ENCODE peak calls at places on chromosomes 3 and 15, in eight cellular contexts. One of them, this sample, is unnamed.

GRCh38 chr3:44047796-44048195 is 193.9 kb upstream of the TOPAZ1 start:
- DNase-seq in NAMALWA: no peak
- DNase-seq in AG09309: no peak
- DNase-seq in activated T-cell treated with anti-CD3 and anti-CD28 coated beads, Interleukin-2, amount 50 U/mL, for 72 hours: no peak
- DNase-seq in neural crest cell: no peak
- DNase-seq in stromal cell of bone marrow: no peak
- DNase-seq in myocyte: no peak
- DNase-seq in upper lobe of left lung: no peak
- DNase-seq in this sample: no peak

GRCh38 chr3:38662544-38662943 is 13.1 kb upstream of the SCN5A start:
- DNase-seq in NAMALWA: peak; percentile 56
- DNase-seq in AG09309: no peak
- DNase-seq in activated T-cell treated with anti-CD3 and anti-CD28 coated beads, Interleukin-2, amount 50 U/mL, for 72 hours: no peak
- DNase-seq in neural crest cell: no peak
- DNase-seq in stromal cell of bone marrow: no peak
- DNase-seq in myocyte: no peak
- DNase-seq in upper lobe of left lung: no peak
- DNase-seq in this sample: peak; percentile 63

GRCh38 chr15:66802087-66803001 is 100.3 kb downstream of the SMAD6 start:
- DNase-seq in NAMALWA: no peak
- DNase-seq in AG09309: peak; percentile 43
- DNase-seq in activated T-cell treated with anti-CD3 and anti-CD28 coated beads, Interleukin-2, amount 50 U/mL, for 72 hours: no peak
- DNase-seq in neural crest cell: no peak
- DNase-seq in stromal cell of bone marrow: no peak
- DNase-seq in myocyte: peak; percentile 33
- DNase-seq in upper lobe of left lung: no peak
- DNase-seq in this sample: no peak

GRCh38 chr3:32848215-32848614 is 30.4 kb downstream of the TRIM71 start:
- DNase-seq in NAMALWA: no peak
- DNase-seq in AG09309: no peak
- DNase-seq in activated T-cell treated with anti-CD3 and anti-CD28 coated beads, Interleukin-2, amount 50 U/mL, for 72 hours: no peak
- DNase-seq in neural crest cell: no peak
- DNase-seq in stromal cell of bone marrow: no peak
- DNase-seq in myocyte: no peak
- DNase-seq in upper lobe of left lung: no peak
- DNase-seq in this sample: no peak

GRCh38 chr3:132220986-132221385 is 96.2 kb upstream of the ACP3 start:
- DNase-seq in NAMALWA: no peak
- DNase-seq in AG09309: no peak
- DNase-seq in activated T-cell treated with anti-CD3 and anti-CD28 coated beads, Interleukin-2, amount 50 U/mL, for 72 hours: no peak
- DNase-seq in neural crest cell: no peak
- DNase-seq in stromal cell of bone marrow: no peak
- DNase-seq in myocyte: no peak
- DNase-seq in upper lobe of left lung: no peak
- DNase-seq in this sample: no peak

GRCh38 chr3:94643400-94643799 is 580.5 kb downstream of the NSUN3 start:
- DNase-seq in NAMALWA: no peak
- DNase-seq in AG09309: no peak
- DNase-seq in activated T-cell treated with anti-CD3 and anti-CD28 coated beads, Interleukin-2, amount 50 U/mL, for 72 hours: no peak
- DNase-seq in neural crest cell: no peak
- DNase-seq in stromal cell of bone marrow: no peak
- DNase-seq in myocyte: no peak
- DNase-seq in upper lobe of left lung: no peak
- DNase-seq in this sample: no peak

GRCh38 chr3:105473521-105474223 is 107.0 kb downstream of the ALCAM start:
- DNase-seq in NAMALWA: no peak
- DNase-seq in AG09309: peak; percentile 68
- DNase-seq in activated T-cell treated with anti-CD3 and anti-CD28 coated beads, Interleukin-2, amount 50 U/mL, for 72 hours: no peak
- DNase-seq in neural crest cell: no peak
- DNase-seq in stromal cell of bone marrow: peak; percentile 34
- DNase-seq in myocyte: peak; percentile 48
- DNase-seq in upper lobe of left lung: no peak
- DNase-seq in this sample: no peak

GRCh38 chr3:187992609-187993008 is 161.3 kb upstream of the LPP start:
- DNase-seq in NAMALWA: no peak
- DNase-seq in AG09309: no peak
- DNase-seq in activated T-cell treated with anti-CD3 and anti-CD28 coated beads, Interleukin-2, amount 50 U/mL, for 72 hours: no peak
- DNase-seq in neural crest cell: no peak
- DNase-seq in stromal cell of bone marrow: no peak
- DNase-seq in myocyte: no peak
- DNase-seq in upper lobe of left lung: no peak
- DNase-seq in this sample: no peak

GRCh38 chr3:50211930-50212329 is 6.9 kb downstream of the SLC38A3 start:
- DNase-seq in NAMALWA: no peak
- DNase-seq in AG09309: peak; percentile 33
- DNase-seq in activated T-cell treated with anti-CD3 and anti-CD28 coated beads, Interleukin-2, amount 50 U/mL, for 72 hours: peak; percentile 55
- DNase-seq in neural crest cell: no peak
- DNase-seq in stromal cell of bone marrow: peak; percentile 43
- DNase-seq in myocyte: peak; percentile 59
- DNase-seq in upper lobe of left lung: no peak
- DNase-seq in this sample: no peak

GRCh38 chr3:48826451-48826850 is 21.2 kb downstream of the PRKAR2A start:
- DNase-seq in NAMALWA: no peak
- DNase-seq in AG09309: peak; percentile 61
- DNase-seq in activated T-cell treated with anti-CD3 and anti-CD28 coated beads, Interleukin-2, amount 50 U/mL, for 72 hours: no peak
- DNase-seq in neural crest cell: no peak
- DNase-seq in stromal cell of bone marrow: peak; percentile 99
- DNase-seq in myocyte: peak; percentile 78
- DNase-seq in upper lobe of left lung: no peak
- DNase-seq in this sample: no peak

GRCh38 chr15:44727462-44728231 is 8.7 kb upstream of the TRIM69 start:
- DNase-seq in NAMALWA: no peak
- DNase-seq in AG09309: no peak
- DNase-seq in activated T-cell treated with anti-CD3 and anti-CD28 coated beads, Interleukin-2, amount 50 U/mL, for 72 hours: peak; percentile 33
- DNase-seq in neural crest cell: no peak
- DNase-seq in stromal cell of bone marrow: no peak
- DNase-seq in myocyte: no peak
- DNase-seq in upper lobe of left lung: no peak
- DNase-seq in this sample: no peak

GRCh38 chr3:161637559-161637958 is 141.0 kb downstream of the OTOL1 start:
- DNase-seq in NAMALWA: no peak
- DNase-seq in AG09309: no peak
- DNase-seq in activated T-cell treated with anti-CD3 and anti-CD28 coated beads, Interleukin-2, amount 50 U/mL, for 72 hours: no peak
- DNase-seq in neural crest cell: no peak
- DNase-seq in stromal cell of bone marrow: no peak
- DNase-seq in myocyte: no peak
- DNase-seq in upper lobe of left lung: no peak
- DNase-seq in this sample: no peak

GRCh38 chr3:105982207-105982606 is 113.4 kb upstream of the CBLB start:
- DNase-seq in NAMALWA: no peak
- DNase-seq in AG09309: no peak
- DNase-seq in activated T-cell treated with anti-CD3 and anti-CD28 coated beads, Interleukin-2, amount 50 U/mL, for 72 hours: no peak
- DNase-seq in neural crest cell: no peak
- DNase-seq in stromal cell of bone marrow: no peak
- DNase-seq in myocyte: no peak
- DNase-seq in upper lobe of left lung: no peak
- DNase-seq in this sample: no peak

This sample was measured in D341Med.